ENCODE peak calls at places on chromosomes 13 and 19, in four cellular contexts. One of them, this sample, is unnamed.

GRCh38 chr13:110869805-110870706 is 44.8 kb downstream of the ANKRD10 start:
- DNase-seq in CD8-positive, alpha-beta memory T cell: no peak
- DNase-seq in GF-D8: no peak
- DNase-seq in effector memory CD4-positive, alpha-beta T cell: no peak
- DNase-seq in this sample: no peak

GRCh38 chr19:53898166-53898565 is 10.9 kb upstream of the CACNG7 start:
- DNase-seq in GF-D8: no peak
- DNase-seq in CD8-positive, alpha-beta memory T cell: no peak
- DNase-seq in effector memory CD4-positive, alpha-beta T cell: no peak
- DNase-seq in this sample: no peak

GRCh38 chr13:49641810-49642291 is 13.5 kb downstream of the ARL11 start:
- DNase-seq in effector memory CD4-positive, alpha-beta T cell: no peak
- DNase-seq in GF-D8: peak; percentile 94
- DNase-seq in CD8-positive, alpha-beta memory T cell: no peak
- DNase-seq in this sample: no peak

GRCh38 chr13:42883771-42884170 is 102.4 kb downstream of the FAM216B start:
- DNase-seq in effector memory CD4-positive, alpha-beta T cell: no peak
- DNase-seq in GF-D8: no peak
- DNase-seq in CD8-positive, alpha-beta memory T cell: no peak
- DNase-seq in this sample: no peak

GRCh38 chr13:20264271-20265018 is 32.3 kb upstream of the GJB6 start:
- DNase-seq in GF-D8: no peak
- DNase-seq in effector memory CD4-positive, alpha-beta T cell: no peak
- DNase-seq in CD8-positive, alpha-beta memory T cell: no peak
- DNase-seq in this sample: no peak

GRCh38 chr19:6424190-6424938 is at the start of gene KHSRP:
- DNase-seq in GF-D8: no peak
- DNase-seq in CD8-positive, alpha-beta memory T cell: peak; percentile 21
- DNase-seq in effector memory CD4-positive, alpha-beta T cell: no peak
- DNase-seq in this sample: no peak

GRCh38 chr19:3868770-3869456 is at the start of gene ZFR2:
- DNase-seq in GF-D8: peak; percentile 77
- DNase-seq in effector memory CD4-positive, alpha-beta T cell: peak; percentile 12
- DNase-seq in CD8-positive, alpha-beta memory T cell: peak; percentile 20
- DNase-seq in this sample: peak; percentile 2

GRCh38 chr13:46211521-46212351 is at the start of gene LRRC63:
- DNase-seq in GF-D8: peak; percentile 69
- DNase-seq in CD8-positive, alpha-beta memory T cell: peak; percentile 81
- DNase-seq in effector memory CD4-positive, alpha-beta T cell: peak; percentile 79
- DNase-seq in this sample: peak; percentile 72

GRCh38 chr19:50203281-50204080 is at the start of gene MYH14:
- DNase-seq in effector memory CD4-positive, alpha-beta T cell: no peak
- DNase-seq in GF-D8: no peak
- DNase-seq in CD8-positive, alpha-beta memory T cell: no peak
- DNase-seq in this sample: no peak

GRCh38 chr19:57438925-57439324 is 3.8 kb downstream of the ZNF749 start:
- DNase-seq in CD8-positive, alpha-beta memory T cell: no peak
- DNase-seq in GF-D8: no peak
- DNase-seq in effector memory CD4-positive, alpha-beta T cell: no peak
- DNase-seq in this sample: no peak

GRCh38 chr19:18401580-18402112 is 4.2 kb upstream of the LRRC25 start:
- DNase-seq in GF-D8: peak; percentile 97
- DNase-seq in CD8-positive, alpha-beta memory T cell: no peak
- DNase-seq in effector memory CD4-positive, alpha-beta T cell: no peak
- DNase-seq in this sample: no peak

GRCh38 chr13:33279898-33280549 is 5.5 kb downstream of the STARD13 start:
- DNase-seq in GF-D8: no peak
- DNase-seq in effector memory CD4-positive, alpha-beta T cell: no peak
- DNase-seq in CD8-positive, alpha-beta memory T cell: no peak
- DNase-seq in this sample: no peak

GRCh38 chr19:44356383-44357111 is at the start of gene ZNF112:
- DNase-seq in CD8-positive, alpha-beta memory T cell: no peak
- DNase-seq in effector memory CD4-positive, alpha-beta T cell: no peak
- DNase-seq in GF-D8: no peak
- DNase-seq in this sample: no peak

GRCh38 chr13:24459234-24459633 is 53.3 kb downstream of the PARP4 start:
- DNase-seq in GF-D8: no peak
- DNase-seq in CD8-positive, alpha-beta memory T cell: no peak
- DNase-seq in effector memory CD4-positive, alpha-beta T cell: no peak
- DNase-seq in this sample: no peak

GRCh38 chr19:4636151-4636717 is 3.1 kb upstream of the TNFAIP8L1 start:
- DNase-seq in effector memory CD4-positive, alpha-beta T cell: peak; percentile 65
- DNase-seq in CD8-positive, alpha-beta memory T cell: peak; percentile 73
- DNase-seq in GF-D8: no peak
- DNase-seq in this sample: peak; percentile 57

GRCh38 chr13:93535256-93535655 is 308.6 kb downstream of the GPC6 start:
- DNase-seq in effector memory CD4-positive, alpha-beta T cell: no peak
- DNase-seq in CD8-positive, alpha-beta memory T cell: no peak
- DNase-seq in GF-D8: no peak
- DNase-seq in this sample: no peak

GRCh38 chr19:57771417-57771816 is 1.9 kb downstream of the ZNF586 start:
- DNase-seq in GF-D8: no peak
- DNase-seq in effector memory CD4-positive, alpha-beta T cell: no peak
- DNase-seq in CD8-positive, alpha-beta memory T cell: no peak
- DNase-seq in this sample: no peak

GRCh38 chr19:4108767-4109625 is 14.9 kb downstream of the MAP2K2 start:
- DNase-seq in CD8-positive, alpha-beta memory T cell: peak; percentile 73
- DNase-seq in effector memory CD4-positive, alpha-beta T cell: peak; percentile 39
- DNase-seq in GF-D8: peak; percentile 96
- DNase-seq in this sample: peak; percentile 63

GRCh38 chr19:50432221-50432626 is 468 bp upstream of the MYBPC2 start:
- DNase-seq in effector memory CD4-positive, alpha-beta T cell: no peak
- DNase-seq in CD8-positive, alpha-beta memory T cell: no peak
- DNase-seq in GF-D8: no peak
- DNase-seq in this sample: no peak

This sample was measured in T follicular helper cell.